ENCODE peak calls at places on chromosomes 7 and 10, in five cellular contexts. One of them, this sample, is unnamed.

GRCh38 chr7:156157409-156158012 is 345.2 kb upstream of the SHH start:
- DNase-seq in H9: no peak
- DNase-seq in H1: no peak
- DNase-seq in trophoblast cell: no peak
- DNase-seq in neuronal stem cell: no peak
- DNase-seq in this sample: no peak

GRCh38 chr10:23419657-23420319 is 19.1 kb upstream of the OTUD1 start:
- DNase-seq in H9: no peak
- DNase-seq in H1: no peak
- DNase-seq in trophoblast cell: no peak
- DNase-seq in neuronal stem cell: no peak
- DNase-seq in this sample: no peak

GRCh38 chr10:61951144-61951483 is 49.6 kb downstream of the ARID5B start:
- DNase-seq in H9: no peak
- DNase-seq in H1: no peak
- DNase-seq in trophoblast cell: no peak
- DNase-seq in neuronal stem cell: no peak
- DNase-seq in this sample: no peak

GRCh38 chr7:123615344-123615743 is 13.7 kb downstream of the ASB15 start:
- DNase-seq in H9: no peak
- DNase-seq in H1: no peak
- DNase-seq in trophoblast cell: peak
- DNase-seq in neuronal stem cell: no peak
- DNase-seq in this sample: peak

GRCh38 chr10:125158528-125159485 is 1.6 kb downstream of the CTBP2 start:
- DNase-seq in H9: peak
- DNase-seq in H1: no peak
- DNase-seq in trophoblast cell: peak
- DNase-seq in neuronal stem cell: no peak
- DNase-seq in this sample: peak

GRCh38 chr7:141079223-141079622 is 5.4 kb downstream of the TMEM178B start:
- DNase-seq in H9: no peak
- DNase-seq in H1: no peak
- DNase-seq in trophoblast cell: no peak
- DNase-seq in neuronal stem cell: no peak
- DNase-seq in this sample: no peak

GRCh38 chr7:146090023-146090645 is 26.5 kb upstream of the CNTNAP2 start:
- DNase-seq in H9: no peak
- DNase-seq in H1: no peak
- DNase-seq in trophoblast cell: peak
- DNase-seq in neuronal stem cell: no peak
- DNase-seq in this sample: peak

GRCh38 chr10:14182781-14183180 is 147.9 kb downstream of the FRMD4A start:
- DNase-seq in H9: no peak
- DNase-seq in H1: no peak
- DNase-seq in trophoblast cell: no peak
- DNase-seq in neuronal stem cell: no peak
- DNase-seq in this sample: no peak

GRCh38 chr10:38038107-38038931 is 27.8 kb downstream of the ZNF33A start:
- DNase-seq in H9: no peak
- DNase-seq in H1: no peak
- DNase-seq in trophoblast cell: peak
- DNase-seq in neuronal stem cell: no peak
- DNase-seq in this sample: peak

GRCh38 chr10:9786576-9786975 is 1231.1 kb upstream of the CELF2 start:
- DNase-seq in H9: no peak
- DNase-seq in H1: no peak
- DNase-seq in trophoblast cell: no peak
- DNase-seq in neuronal stem cell: no peak
- DNase-seq in this sample: peak

GRCh38 chr10:84226616-84227015 is 1.3 kb upstream of the LRIT2 start:
- DNase-seq in H9: no peak
- DNase-seq in H1: no peak
- DNase-seq in trophoblast cell: no peak
- DNase-seq in neuronal stem cell: no peak
- DNase-seq in this sample: no peak

GRCh38 chr10:24417053-24417452 is 208.1 kb downstream of the KIAA1217 start:
- DNase-seq in H9: no peak
- DNase-seq in H1: no peak
- DNase-seq in trophoblast cell: no peak
- DNase-seq in neuronal stem cell: no peak
- DNase-seq in this sample: no peak

GRCh38 chr7:103343332-103343731 is 1.2 kb downstream of the DNAJC2 start:
- DNase-seq in H9: no peak
- DNase-seq in H1: no peak
- DNase-seq in trophoblast cell: no peak
- DNase-seq in neuronal stem cell: no peak
- DNase-seq in this sample: peak

GRCh38 chr7:2242541-2243482 is 786 bp downstream of the NUDT1 start:
- DNase-seq in H9: peak
- DNase-seq in H1: no peak
- DNase-seq in trophoblast cell: peak
- DNase-seq in neuronal stem cell: no peak
- DNase-seq in this sample: peak

GRCh38 chr10:2119316-2119715 is 382.0 kb upstream of the ADARB2 start:
- DNase-seq in H9: no peak
- DNase-seq in H1: no peak
- DNase-seq in trophoblast cell: no peak
- DNase-seq in neuronal stem cell: no peak
- DNase-seq in this sample: peak

GRCh38 chr10:104899779-104900178 is 258.7 kb downstream of the SORCS3 start:
- DNase-seq in H9: no peak
- DNase-seq in H1: no peak
- DNase-seq in trophoblast cell: no peak
- DNase-seq in neuronal stem cell: no peak
- DNase-seq in this sample: no peak

GRCh38 chr7:76009672-76010600 is 15.5 kb upstream of the TMEM120A start:
- DNase-seq in H9: no peak
- DNase-seq in H1: no peak
- DNase-seq in trophoblast cell: peak
- DNase-seq in neuronal stem cell: no peak
- DNase-seq in this sample: no peak

GRCh38 chr10:17430647-17431355 is 23.6 kb downstream of the ST8SIA6 start:
- DNase-seq in H9: peak
- DNase-seq in H1: no peak
- DNase-seq in trophoblast cell: peak
- DNase-seq in neuronal stem cell: peak
- DNase-seq in this sample: peak

GRCh38 chr7:97024209-97025129 is at the start of gene DLX5:
- DNase-seq in H9: peak
- DNase-seq in H1: no peak
- DNase-seq in trophoblast cell: peak
- DNase-seq in neuronal stem cell: peak
- DNase-seq in this sample: no peak
- H2BK12ac ChIP-seq in H9: no peak
- H2BK12ac ChIP-seq in H1: peak
- H2BK12ac ChIP-seq in trophoblast cell: peak
- H2BK12ac ChIP-seq in neuronal stem cell: no peak
- H2BK12ac ChIP-seq in this sample: no peak

GRCh38 chr10:79048639-79049550 is 19.9 kb upstream of the ZMIZ1 start:
- DNase-seq in H9: no peak
- DNase-seq in H1: no peak
- DNase-seq in trophoblast cell: no peak
- DNase-seq in neuronal stem cell: no peak
- DNase-seq in this sample: no peak
- H2BK5ac ChIP-seq in H9: no peak
- H2BK5ac ChIP-seq in H1: no peak
- H2BK5ac ChIP-seq in trophoblast cell: no peak
- H2BK5ac ChIP-seq in neuronal stem cell: no peak
- H2BK5ac ChIP-seq in this sample: no peak

GRCh38 chr10:31262672-31263071 is 56.3 kb upstream of the ZEB1 start:
- DNase-seq in H9: no peak
- DNase-seq in H1: no peak
- DNase-seq in trophoblast cell: no peak
- DNase-seq in neuronal stem cell: no peak
- DNase-seq in this sample: no peak

GRCh38 chr10:31268616-31269303 is 50.3 kb upstream of the ZEB1 start:
- DNase-seq in H9: no peak
- DNase-seq in H1: no peak
- DNase-seq in trophoblast cell: no peak
- DNase-seq in neuronal stem cell: no peak
- DNase-seq in this sample: no peak

GRCh38 chr10:31261502-31262311 is 57.3 kb upstream of the ZEB1 start:
- DNase-seq in H9: no peak
- DNase-seq in H1: no peak
- DNase-seq in trophoblast cell: no peak
- DNase-seq in neuronal stem cell: no peak
- DNase-seq in this sample: peak

GRCh38 chr10:31263903-31264302 is 55.1 kb upstream of the ZEB1 start:
- DNase-seq in H9: no peak
- DNase-seq in H1: no peak
- DNase-seq in trophoblast cell: no peak
- DNase-seq in neuronal stem cell: no peak
- DNase-seq in this sample: no peak
- H2AK5ac ChIP-seq in H9: no peak
- H2AK5ac ChIP-seq in H1: no peak
- H2AK5ac ChIP-seq in trophoblast cell: no peak
- H2AK5ac ChIP-seq in neuronal stem cell: no peak
- H2AK5ac ChIP-seq in this sample: no peak

GRCh38 chr7:69450436-69450835 is 147.8 kb upstream of the AUTS2 start:
- DNase-seq in H9: peak
- DNase-seq in H1: peak
- DNase-seq in trophoblast cell: no peak
- DNase-seq in neuronal stem cell: peak
- DNase-seq in this sample: no peak
- H2BK12ac ChIP-seq in H9: no peak
- H2BK12ac ChIP-seq in H1: no peak
- H2BK12ac ChIP-seq in trophoblast cell: no peak
- H2BK12ac ChIP-seq in neuronal stem cell: no peak
- H2BK12ac ChIP-seq in this sample: no peak

GRCh38 chr7:93923291-93923690 is 1.8 kb downstream of the GNG11 start:
- DNase-seq in H9: no peak
- DNase-seq in H1: no peak
- DNase-seq in trophoblast cell: no peak
- DNase-seq in neuronal stem cell: no peak
- DNase-seq in this sample: no peak

GRCh38 chr7:93921190-93921585 is 347 bp upstream of the GNG11 start:
- DNase-seq in H9: no peak
- DNase-seq in H1: no peak
- DNase-seq in trophoblast cell: no peak
- DNase-seq in neuronal stem cell: no peak
- DNase-seq in this sample: no peak

GRCh38 chr7:93923946-93924345 is 2.4 kb downstream of the GNG11 start:
- DNase-seq in H9: no peak
- DNase-seq in H1: no peak
- DNase-seq in trophoblast cell: no peak
- DNase-seq in neuronal stem cell: no peak
- DNase-seq in this sample: peak

GRCh38 chr7:93921607-93922446 is at the start of gene GNG11:
- DNase-seq in H9: peak
- DNase-seq in H1: peak
- DNase-seq in trophoblast cell: peak
- DNase-seq in neuronal stem cell: peak
- DNase-seq in this sample: peak

GRCh38 chr7:93920496-93921189 is 892 bp upstream of the GNG11 start:
- DNase-seq in H9: no peak
- DNase-seq in H1: no peak
- DNase-seq in trophoblast cell: no peak
- DNase-seq in neuronal stem cell: no peak
- DNase-seq in this sample: peak
- H2BK5ac ChIP-seq in H9: no peak
- H2BK5ac ChIP-seq in H1: no peak
- H2BK5ac ChIP-seq in trophoblast cell: no peak
- H2BK5ac ChIP-seq in neuronal stem cell: no peak
- H2BK5ac ChIP-seq in this sample: no peak

GRCh38 chr7:55066479-55066878 is 47.7 kb downstream of the EGFR start:
- DNase-seq in H9: no peak
- DNase-seq in H1: no peak
- DNase-seq in trophoblast cell: no peak
- DNase-seq in neuronal stem cell: no peak
- DNase-seq in this sample: peak
- H2AK5ac ChIP-seq in H9: no peak
- H2AK5ac ChIP-seq in H1: peak
- H2AK5ac ChIP-seq in trophoblast cell: no peak
- H2AK5ac ChIP-seq in neuronal stem cell: no peak
- H2AK5ac ChIP-seq in this sample: peak

DNA sequence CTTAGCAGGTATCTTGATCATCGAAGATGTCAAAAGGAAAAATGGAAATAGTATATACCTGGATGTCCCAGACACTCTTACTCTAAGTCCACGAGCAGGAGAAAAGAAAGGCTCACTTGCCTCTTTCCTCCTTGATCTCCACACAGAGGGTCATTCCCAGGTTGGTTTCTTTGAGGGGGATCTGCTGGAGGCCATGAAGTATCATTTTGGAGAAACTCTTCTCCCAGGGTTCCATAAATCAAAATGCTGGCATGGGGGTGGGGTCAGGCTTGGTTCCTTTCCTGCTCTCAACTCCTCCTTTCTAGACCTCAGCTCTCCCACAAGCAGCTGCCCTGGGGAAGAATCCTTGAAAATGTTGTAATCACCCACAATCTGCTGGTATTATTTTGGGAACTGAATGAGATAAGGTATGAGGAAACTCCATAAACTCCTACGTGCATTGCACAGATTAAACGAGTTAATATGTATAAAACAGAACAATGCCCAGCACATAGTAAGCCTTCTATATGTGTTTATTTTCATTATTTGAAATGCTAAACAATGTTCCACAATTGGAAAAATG is 54.4 kb downstream of the PRKCQ start:
- DNase-seq in H9: no peak
- DNase-seq in H1: no peak
- DNase-seq in trophoblast cell: peak
- DNase-seq in neuronal stem cell: no peak
- DNase-seq in this sample: no peak
- H2BK12ac ChIP-seq in H9: no peak
- H2BK12ac ChIP-seq in H1: no peak
- H2BK12ac ChIP-seq in trophoblast cell: no peak
- H2BK12ac ChIP-seq in neuronal stem cell: no peak
- H2BK12ac ChIP-seq in this sample: no peak

GRCh38 chr10:109922353-109922975 is 847 bp downstream of the XPNPEP1 start:
- DNase-seq in H9: no peak
- DNase-seq in H1: no peak
- DNase-seq in trophoblast cell: no peak
- DNase-seq in neuronal stem cell: no peak
- DNase-seq in this sample: no peak

GRCh38 chr10:109924100-109924499 is 789 bp upstream of the XPNPEP1 start:
- DNase-seq in H9: no peak
- DNase-seq in H1: no peak
- DNase-seq in trophoblast cell: no peak
- DNase-seq in neuronal stem cell: no peak
- DNase-seq in this sample: no peak

GRCh38 chr10:109924947-109925620 is 1.8 kb upstream of the XPNPEP1 start:
- DNase-seq in H9: no peak
- DNase-seq in H1: no peak
- DNase-seq in trophoblast cell: peak
- DNase-seq in neuronal stem cell: no peak
- DNase-seq in this sample: no peak

GRCh38 chr10:109926141-109926745 is 2.9 kb upstream of the XPNPEP1 start:
- DNase-seq in H9: no peak
- DNase-seq in H1: no peak
- DNase-seq in trophoblast cell: no peak
- DNase-seq in neuronal stem cell: no peak
- DNase-seq in this sample: no peak

GRCh38 chr10:109922976-109923921 is at the start of gene XPNPEP1:
- DNase-seq in H9: peak
- DNase-seq in H1: no peak
- DNase-seq in trophoblast cell: peak
- DNase-seq in neuronal stem cell: peak
- DNase-seq in this sample: peak
- H2BK5ac ChIP-seq in H9: no peak
- H2BK5ac ChIP-seq in H1: peak
- H2BK5ac ChIP-seq in trophoblast cell: peak
- H2BK5ac ChIP-seq in neuronal stem cell: no peak
- H2BK5ac ChIP-seq in this sample: peak

This sample was measured in mesenchymal stem cell.